ENCODE peak calls at places on chromosomes 16 and 17, in four cellular contexts. One of them, this sample, is unnamed.

GRCh38 chr16:722835-723633 is 2.1 kb downstream of the ANTKMT start:
- DNase-seq in A549: no peak
- DNase-seq in HepG2: no peak
- DNase-seq in WTC11: no peak
- DNase-seq in this sample: peak; percentile 35

GRCh38 chr17:38912221-38912813 is 13.1 kb upstream of the LASP1NB start:
- DNase-seq in A549: no peak
- DNase-seq in HepG2: no peak
- DNase-seq in WTC11: no peak
- DNase-seq in this sample: peak; percentile 5

GRCh38 chr16:57422026-57422944 is 17.7 kb downstream of the CCL17 start:
- DNase-seq in HepG2: peak; percentile 77
- DNase-seq in WTC11: peak; percentile 50
- DNase-seq in A549: peak; percentile 55
- DNase-seq in this sample: peak; percentile 76

GRCh38 chr17:83199500-83200201 is 120.2 kb downstream of the METRNL start:
- DNase-seq in HepG2: no peak
- DNase-seq in A549: no peak
- DNase-seq in WTC11: peak; percentile 2
- DNase-seq in this sample: no peak

GRCh38 chr17:78441271-78441986 is 63.0 kb downstream of the PGS1 start:
- DNase-seq in HepG2: no peak
- DNase-seq in WTC11: no peak
- DNase-seq in A549: no peak
- DNase-seq in this sample: no peak

GRCh38 chr16:49121636-49122035 is 160.0 kb downstream of the CBLN1 start:
- DNase-seq in WTC11: no peak
- DNase-seq in HepG2: no peak
- DNase-seq in A549: no peak
- DNase-seq in this sample: no peak

GRCh38 chr16:25235991-25236390 is 19.2 kb downstream of the AQP8 start:
- DNase-seq in A549: no peak
- DNase-seq in WTC11: no peak
- DNase-seq in HepG2: no peak
- DNase-seq in this sample: no peak

GRCh38 chr16:72198021-72198420 is 26.1 kb upstream of the PMFBP1 start:
- DNase-seq in WTC11: no peak
- DNase-seq in HepG2: no peak
- DNase-seq in A549: no peak
- DNase-seq in this sample: no peak

GRCh38 chr17:29723283-29724047 is 100.8 kb upstream of the CORO6 start:
- DNase-seq in A549: no peak
- DNase-seq in HepG2: no peak
- DNase-seq in WTC11: no peak
- DNase-seq in this sample: no peak

DNA sequence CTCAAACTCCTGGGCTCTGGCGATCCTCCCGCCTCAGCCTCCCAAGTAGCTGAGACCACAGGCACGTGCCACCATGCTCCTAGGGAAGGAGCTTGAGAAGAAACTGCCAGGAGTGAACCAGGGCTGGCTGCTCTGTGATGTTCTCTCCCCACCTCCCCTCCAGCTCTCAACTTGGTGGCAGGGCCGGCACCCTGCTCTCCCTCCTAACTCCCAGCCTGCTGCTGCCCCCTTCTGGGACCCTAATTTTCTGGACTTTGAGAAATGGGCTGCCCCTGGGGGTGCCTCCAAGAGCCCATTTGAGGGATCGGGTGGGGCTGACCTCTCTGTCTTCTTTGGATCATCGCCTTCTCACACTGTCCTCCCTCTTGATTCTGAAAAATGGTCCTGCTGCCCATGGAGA is 14.9 kb upstream of the STAT3 start:
- DNase-seq in HepG2: no peak
- DNase-seq in WTC11: peak; percentile 71
- DNase-seq in A549: no peak
- DNase-seq in this sample: peak; percentile 64
- TF ChIP-seq NR3C1 in HepG2: no peak
- TF ChIP-seq NR3C1 in WTC11: no peak
- TF ChIP-seq NR3C1 in A549: no peak
- TF ChIP-seq NR3C1 in this sample: no peak

DNA sequence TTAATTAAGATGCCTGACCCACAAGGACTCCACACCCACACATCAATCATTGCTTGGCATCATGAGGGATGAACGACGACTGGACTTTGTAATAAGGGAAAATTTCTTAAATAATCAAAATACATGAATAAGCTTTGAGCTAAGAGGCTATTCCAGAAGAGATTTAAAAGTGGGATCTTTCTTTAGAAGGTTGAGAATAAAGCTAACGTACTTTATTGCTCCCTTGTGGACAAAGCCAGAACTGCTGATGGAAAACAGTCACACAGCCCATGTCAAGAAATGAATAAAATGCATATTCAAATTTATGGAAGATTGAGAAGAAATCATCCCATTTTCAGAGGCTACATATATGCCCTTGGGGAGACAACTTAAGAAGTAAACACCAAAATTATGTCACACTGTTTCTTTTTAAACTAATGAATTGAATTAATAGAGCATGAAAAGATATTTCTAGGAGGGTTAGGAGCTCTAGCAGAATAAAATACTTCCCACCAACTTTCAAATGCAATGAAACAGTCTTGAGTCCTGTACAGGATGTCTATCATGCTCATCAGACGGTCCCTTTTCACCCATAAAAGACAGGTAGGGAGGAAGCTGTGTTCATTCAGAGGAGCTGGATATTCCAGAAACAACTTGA is 60.2 kb upstream of the PHOSPHO1 start:
- DNase-seq in A549: peak; percentile 62
- DNase-seq in WTC11: no peak
- DNase-seq in HepG2: peak; percentile 28
- DNase-seq in this sample: peak; percentile 32
- TF ChIP-seq NR3C1 in A549: no peak
- TF ChIP-seq NR3C1 in WTC11: no peak
- TF ChIP-seq NR3C1 in HepG2: no peak
- TF ChIP-seq NR3C1 in this sample: no peak

GRCh38 chr16:67426022-67426421 is 4.9 kb upstream of the HSD11B2 start:
- DNase-seq in A549: no peak
- DNase-seq in WTC11: no peak
- DNase-seq in HepG2: no peak
- DNase-seq in this sample: no peak
- TF ChIP-seq NR3C1 in A549: no peak
- TF ChIP-seq NR3C1 in WTC11: no peak
- TF ChIP-seq NR3C1 in HepG2: no peak
- TF ChIP-seq NR3C1 in this sample: no peak

GRCh38 chr16:30748634-30749445 is 615 bp downstream of the PHKG2 start:
- DNase-seq in WTC11: peak; percentile 65
- DNase-seq in A549: peak; percentile 46
- DNase-seq in HepG2: no peak
- DNase-seq in this sample: peak; percentile 64
- TF ChIP-seq NR3C1 in WTC11: no peak
- TF ChIP-seq NR3C1 in A549: no peak
- TF ChIP-seq NR3C1 in HepG2: no peak
- TF ChIP-seq NR3C1 in this sample: no peak

This sample was measured in K562.